ENCODE peak calls at places on chromosome 11, in six cellular contexts. One of them, this sample, is unnamed.

GRCh38 chr11:35014352-35014751 is 97.9 kb downstream of the PDHX start:
- DNase-seq in WTC11: no peak
- DNase-seq in HFFc6: peak
- DNase-seq in Peyer's patch: no peak
- DNase-seq in RWPE2: no peak
- DNase-seq in mammary epithelial cell: no peak
- DNase-seq in this sample: peak

GRCh38 chr11:114559425-114560310 is at the start of gene NXPE1:
- DNase-seq in WTC11: no peak
- DNase-seq in HFFc6: no peak
- DNase-seq in Peyer's patch: no peak
- DNase-seq in RWPE2: no peak
- DNase-seq in mammary epithelial cell: no peak
- DNase-seq in this sample: no peak

GRCh38 chr11:113255096-113255495 is 59.3 kb upstream of the TTC12 start:
- DNase-seq in WTC11: no peak
- DNase-seq in HFFc6: no peak
- DNase-seq in Peyer's patch: no peak
- DNase-seq in RWPE2: no peak
- DNase-seq in mammary epithelial cell: peak
- DNase-seq in this sample: no peak

GRCh38 chr11:34891611-34892010 is 24.6 kb downstream of the APIP start:
- DNase-seq in WTC11: no peak
- DNase-seq in HFFc6: no peak
- DNase-seq in Peyer's patch: no peak
- DNase-seq in RWPE2: no peak
- DNase-seq in mammary epithelial cell: no peak
- DNase-seq in this sample: no peak

GRCh38 chr11:94885133-94885532 is 88.2 kb downstream of the CWC15 start:
- DNase-seq in WTC11: no peak
- DNase-seq in HFFc6: peak
- DNase-seq in Peyer's patch: no peak
- DNase-seq in RWPE2: no peak
- DNase-seq in mammary epithelial cell: peak
- DNase-seq in this sample: no peak

GRCh38 chr11:71476031-71476430 is 23.0 kb downstream of the NADSYN1 start:
- DNase-seq in WTC11: no peak
- DNase-seq in HFFc6: no peak
- DNase-seq in Peyer's patch: no peak
- DNase-seq in RWPE2: no peak
- DNase-seq in mammary epithelial cell: no peak
- DNase-seq in this sample: no peak

GRCh38 chr11:21552910-21553309 is 640.0 kb upstream of the ANO5 start:
- DNase-seq in WTC11: no peak
- DNase-seq in HFFc6: no peak
- DNase-seq in Peyer's patch: no peak
- DNase-seq in RWPE2: no peak
- DNase-seq in mammary epithelial cell: peak
- DNase-seq in this sample: no peak

GRCh38 chr11:7579226-7579825 is 65.5 kb downstream of the PPFIBP2 start:
- DNase-seq in WTC11: no peak
- DNase-seq in HFFc6: peak
- DNase-seq in Peyer's patch: no peak
- DNase-seq in RWPE2: no peak
- DNase-seq in mammary epithelial cell: no peak
- DNase-seq in this sample: peak

GRCh38 chr11:123302751-123303195 is 107.7 kb upstream of the CLMP start:
- DNase-seq in WTC11: no peak
- DNase-seq in HFFc6: peak
- DNase-seq in Peyer's patch: no peak
- DNase-seq in RWPE2: no peak
- DNase-seq in mammary epithelial cell: peak
- DNase-seq in this sample: no peak

GRCh38 chr11:19164230-19164855 is 37.4 kb downstream of the CSRP3 start:
- DNase-seq in WTC11: no peak
- DNase-seq in HFFc6: no peak
- DNase-seq in Peyer's patch: no peak
- DNase-seq in RWPE2: no peak
- DNase-seq in mammary epithelial cell: no peak
- DNase-seq in this sample: no peak

GRCh38 chr11:133533205-133533604 is 904 bp upstream of the OPCML start:
- DNase-seq in WTC11: no peak
- DNase-seq in HFFc6: no peak
- DNase-seq in Peyer's patch: no peak
- DNase-seq in RWPE2: no peak
- DNase-seq in mammary epithelial cell: no peak
- DNase-seq in this sample: no peak

GRCh38 chr11:102451693-102452460 is 688 bp downstream of the TMEM123 start:
- DNase-seq in WTC11: peak
- DNase-seq in HFFc6: peak
- DNase-seq in Peyer's patch: peak
- DNase-seq in RWPE2: peak
- DNase-seq in mammary epithelial cell: peak
- DNase-seq in this sample: no peak

GRCh38 chr11:130427049-130427388 is 1.4 kb downstream of the ADAMTS8 start:
- DNase-seq in WTC11: no peak
- DNase-seq in HFFc6: no peak
- DNase-seq in Peyer's patch: no peak
- DNase-seq in RWPE2: no peak
- DNase-seq in mammary epithelial cell: no peak
- DNase-seq in this sample: no peak

GRCh38 chr11:32434387-32435151 is 770 bp downstream of the WT1 start:
- DNase-seq in WTC11: peak
- DNase-seq in HFFc6: no peak
- DNase-seq in Peyer's patch: no peak
- DNase-seq in RWPE2: no peak
- DNase-seq in mammary epithelial cell: no peak
- DNase-seq in this sample: no peak

GRCh38 chr11:11290354-11290753 is 62.7 kb downstream of the CSNK2A3 start:
- DNase-seq in WTC11: no peak
- DNase-seq in HFFc6: no peak
- DNase-seq in Peyer's patch: no peak
- DNase-seq in RWPE2: no peak
- DNase-seq in mammary epithelial cell: no peak
- DNase-seq in this sample: no peak

GRCh38 chr11:12284321-12285050 is 92.9 kb upstream of the PARVA start:
- DNase-seq in WTC11: no peak
- DNase-seq in HFFc6: no peak
- DNase-seq in Peyer's patch: no peak
- DNase-seq in RWPE2: no peak
- DNase-seq in mammary epithelial cell: no peak
- DNase-seq in this sample: peak

GRCh38 chr11:85855341-85855656 is at the start of gene CCDC83:
- DNase-seq in WTC11: no peak
- DNase-seq in HFFc6: no peak
- DNase-seq in Peyer's patch: no peak
- DNase-seq in RWPE2: no peak
- DNase-seq in mammary epithelial cell: no peak
- DNase-seq in this sample: no peak

GRCh38 chr11:70105369-70105754 is 27.2 kb downstream of the ANO1 start:
- DNase-seq in WTC11: no peak
- DNase-seq in HFFc6: no peak
- DNase-seq in Peyer's patch: no peak
- DNase-seq in RWPE2: peak
- DNase-seq in mammary epithelial cell: no peak
- DNase-seq in this sample: no peak

GRCh38 chr11:70107191-70107590 is 29.1 kb downstream of the ANO1 start:
- DNase-seq in WTC11: no peak
- DNase-seq in HFFc6: no peak
- DNase-seq in Peyer's patch: no peak
- DNase-seq in RWPE2: no peak
- DNase-seq in mammary epithelial cell: no peak
- DNase-seq in this sample: no peak

GRCh38 chr11:70104961-70105360 is 26.8 kb downstream of the ANO1 start:
- DNase-seq in WTC11: no peak
- DNase-seq in HFFc6: no peak
- DNase-seq in Peyer's patch: no peak
- DNase-seq in RWPE2: no peak
- DNase-seq in mammary epithelial cell: no peak
- DNase-seq in this sample: no peak

GRCh38 chr11:70106757-70107156 is 28.6 kb downstream of the ANO1 start:
- DNase-seq in WTC11: no peak
- DNase-seq in HFFc6: no peak
- DNase-seq in Peyer's patch: no peak
- DNase-seq in RWPE2: no peak
- DNase-seq in mammary epithelial cell: no peak
- DNase-seq in this sample: no peak

GRCh38 chr11:70105755-70106571 is 27.8 kb downstream of the ANO1 start:
- DNase-seq in WTC11: no peak
- DNase-seq in HFFc6: no peak
- DNase-seq in Peyer's patch: no peak
- DNase-seq in RWPE2: peak
- DNase-seq in mammary epithelial cell: no peak
- DNase-seq in this sample: no peak
- TF ChIP-seq CTCF in WTC11: no peak
- TF ChIP-seq CTCF in HFFc6: no peak
- TF ChIP-seq CTCF in Peyer's patch: no peak
- TF ChIP-seq CTCF in RWPE2: no peak
- TF ChIP-seq CTCF in mammary epithelial cell: no peak
- TF ChIP-seq CTCF in this sample: no peak

GRCh38 chr11:68043349-68044144 is 4.7 kb downstream of the TCIRG1 start:
- DNase-seq in WTC11: no peak
- DNase-seq in HFFc6: peak
- DNase-seq in Peyer's patch: peak
- DNase-seq in RWPE2: peak
- DNase-seq in mammary epithelial cell: no peak
- DNase-seq in this sample: peak

GRCh38 chr11:68045900-68046299 is 7.1 kb downstream of the TCIRG1 start:
- DNase-seq in WTC11: no peak
- DNase-seq in HFFc6: no peak
- DNase-seq in Peyer's patch: no peak
- DNase-seq in RWPE2: no peak
- DNase-seq in mammary epithelial cell: no peak
- DNase-seq in this sample: no peak

GRCh38 chr11:68044898-68045351 is 6.1 kb downstream of the TCIRG1 start:
- DNase-seq in WTC11: no peak
- DNase-seq in HFFc6: no peak
- DNase-seq in Peyer's patch: no peak
- DNase-seq in RWPE2: no peak
- DNase-seq in mammary epithelial cell: no peak
- DNase-seq in this sample: no peak

GRCh38 chr11:68043029-68043348 is 4.2 kb downstream of the TCIRG1 start:
- DNase-seq in WTC11: no peak
- DNase-seq in HFFc6: no peak
- DNase-seq in Peyer's patch: no peak
- DNase-seq in RWPE2: no peak
- DNase-seq in mammary epithelial cell: no peak
- DNase-seq in this sample: no peak

DNA sequence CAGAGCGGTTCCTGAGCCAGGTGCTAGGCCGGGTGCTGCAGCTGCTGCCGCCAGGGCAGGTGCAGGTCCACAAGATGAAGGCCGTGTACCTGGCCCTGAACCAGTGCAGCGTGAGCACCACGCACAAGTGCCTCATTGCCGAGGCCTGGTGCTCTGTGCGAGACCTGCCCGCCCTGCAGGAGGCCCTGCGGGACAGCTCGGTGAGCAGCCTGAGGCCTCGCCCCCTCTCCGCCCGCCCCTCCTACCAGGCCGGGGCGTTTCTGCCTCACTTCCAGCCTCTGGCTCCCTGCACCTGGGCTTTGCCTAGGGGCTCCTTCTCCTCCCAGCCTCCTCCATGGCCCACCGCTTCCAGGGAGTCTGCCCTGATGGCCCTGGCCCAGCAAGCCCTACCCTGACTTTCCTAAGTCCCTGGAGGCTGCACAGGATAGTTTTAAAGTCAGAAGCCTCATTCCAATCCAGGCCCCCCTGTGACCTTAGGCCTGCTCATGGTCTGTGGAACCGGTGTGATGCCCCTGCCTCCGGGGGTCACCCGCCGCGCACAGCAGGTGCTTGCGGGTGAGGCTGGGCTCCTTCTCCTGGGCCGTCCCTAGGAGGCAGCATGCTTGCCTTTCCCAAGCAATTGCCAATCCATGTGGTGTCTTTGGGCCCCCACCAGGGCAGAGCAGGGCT is 5.5 kb downstream of the TCIRG1 start:
- DNase-seq in WTC11: no peak
- DNase-seq in HFFc6: no peak
- DNase-seq in Peyer's patch: peak
- DNase-seq in RWPE2: peak
- DNase-seq in mammary epithelial cell: no peak
- DNase-seq in this sample: no peak
- TF ChIP-seq CTCF in WTC11: no peak
- TF ChIP-seq CTCF in HFFc6: peak
- TF ChIP-seq CTCF in Peyer's patch: no peak
- TF ChIP-seq CTCF in RWPE2: no peak
- TF ChIP-seq CTCF in mammary epithelial cell: no peak
- TF ChIP-seq CTCF in this sample: no peak

DNA sequence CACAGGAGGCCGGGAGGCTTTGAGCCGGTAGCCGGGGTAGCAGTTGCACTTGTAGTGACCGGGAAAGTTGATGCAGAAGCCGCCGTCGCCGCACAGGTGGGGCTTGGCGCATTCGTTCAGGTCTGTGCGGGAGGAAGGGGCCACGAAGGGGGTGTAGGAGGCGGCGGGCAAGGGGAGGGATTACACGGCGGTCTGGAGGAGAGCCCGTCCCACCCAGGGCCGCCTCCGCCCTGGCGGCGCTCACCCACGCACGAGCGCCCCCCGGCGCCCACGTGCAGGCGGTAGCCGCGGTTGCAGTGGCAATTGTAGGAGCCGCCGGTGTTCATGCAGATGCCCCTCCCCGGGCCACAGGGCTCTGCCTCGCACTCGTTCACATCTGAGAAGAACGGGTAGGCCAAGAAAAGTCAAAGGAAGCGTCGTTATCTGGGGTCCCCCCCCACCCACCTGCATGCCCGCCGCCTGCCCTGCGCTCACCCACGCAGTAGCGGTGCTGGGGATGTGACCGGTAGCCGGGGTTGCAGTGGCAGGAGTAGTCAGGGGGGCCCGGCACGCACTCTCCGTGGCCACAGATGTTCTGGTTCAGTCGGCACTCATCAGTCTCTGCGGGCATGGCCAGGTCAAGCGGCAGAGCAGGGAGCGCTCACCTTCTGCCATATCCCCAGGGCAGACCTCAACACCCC is 10.6 kb downstream of the LTBP3 start:
- DNase-seq in WTC11: peak
- DNase-seq in HFFc6: no peak
- DNase-seq in Peyer's patch: peak
- DNase-seq in RWPE2: no peak
- DNase-seq in mammary epithelial cell: no peak
- DNase-seq in this sample: no peak
- TF ChIP-seq CTCF in WTC11: peak
- TF ChIP-seq CTCF in HFFc6: no peak
- TF ChIP-seq CTCF in Peyer's patch: peak
- TF ChIP-seq CTCF in RWPE2: no peak
- TF ChIP-seq CTCF in mammary epithelial cell: no peak
- TF ChIP-seq CTCF in this sample: no peak

GRCh38 chr11:93034640-93035039 is 65.2 kb downstream of the MTNR1B start:
- DNase-seq in WTC11: no peak
- DNase-seq in HFFc6: no peak
- DNase-seq in Peyer's patch: no peak
- DNase-seq in RWPE2: no peak
- DNase-seq in mammary epithelial cell: no peak
- DNase-seq in this sample: no peak
- TF ChIP-seq CTCF in WTC11: no peak
- TF ChIP-seq CTCF in HFFc6: no peak
- TF ChIP-seq CTCF in Peyer's patch: no peak
- TF ChIP-seq CTCF in RWPE2: no peak
- TF ChIP-seq CTCF in mammary epithelial cell: no peak
- TF ChIP-seq CTCF in this sample: no peak

GRCh38 chr11:5129457-5129877 is 8.7 kb downstream of the OR52A5 start:
- DNase-seq in WTC11: no peak
- DNase-seq in HFFc6: peak
- DNase-seq in Peyer's patch: no peak
- DNase-seq in RWPE2: no peak
- DNase-seq in mammary epithelial cell: no peak
- DNase-seq in this sample: no peak
- TF ChIP-seq CTCF in WTC11: no peak
- TF ChIP-seq CTCF in HFFc6: no peak
- TF ChIP-seq CTCF in Peyer's patch: no peak
- TF ChIP-seq CTCF in RWPE2: no peak
- TF ChIP-seq CTCF in mammary epithelial cell: no peak
- TF ChIP-seq CTCF in this sample: no peak